ENCODE peak calls at places on chromosomes 4 and X, in six cellular contexts. One of them, this sample, is unnamed.

GRCh38 chr4:75502671-75503070 is 11.5 kb downstream of the RCHY1 start:
- DNase-seq in HuH-7.5: no peak
- DNase-seq in choroid plexus epithelial cell: no peak
- DNase-seq in spleen: no peak
- DNase-seq in stimulated activated CD4-positive, alpha-beta T cell treated with anti-CD3 and anti-CD28 coated beads, Interleukin-4, amount 100 ng/mL, for 1 hour: no peak
- DNase-seq in body of pancreas: no peak
- DNase-seq in this sample: no peak

GRCh38 chrX:103276581-103277002 is at the start of gene TCEAL5:
- DNase-seq in spleen: peak
- DNase-seq in body of pancreas: peak
- DNase-seq in stimulated activated CD4-positive, alpha-beta T cell treated with anti-CD3 and anti-CD28 coated beads, Interleukin-4, amount 100 ng/mL, for 1 hour: no peak
- DNase-seq in HuH-7.5: no peak
- DNase-seq in choroid plexus epithelial cell: no peak
- DNase-seq in this sample: no peak

GRCh38 chrX:109134777-109135176 is 347.1 kb downstream of the GUCY2F start:
- DNase-seq in HuH-7.5: no peak
- DNase-seq in stimulated activated CD4-positive, alpha-beta T cell treated with anti-CD3 and anti-CD28 coated beads, Interleukin-4, amount 100 ng/mL, for 1 hour: no peak
- DNase-seq in body of pancreas: no peak
- DNase-seq in choroid plexus epithelial cell: no peak
- DNase-seq in spleen: no peak
- DNase-seq in this sample: no peak

GRCh38 chrX:120120223-120120622 is 4.5 kb upstream of the RHOXF1 start:
- DNase-seq in stimulated activated CD4-positive, alpha-beta T cell treated with anti-CD3 and anti-CD28 coated beads, Interleukin-4, amount 100 ng/mL, for 1 hour: no peak
- DNase-seq in HuH-7.5: no peak
- DNase-seq in spleen: no peak
- DNase-seq in body of pancreas: no peak
- DNase-seq in choroid plexus epithelial cell: peak
- DNase-seq in this sample: no peak

GRCh38 chrX:13265549-13266132 is 54.2 kb downstream of the ATXN3L start:
- DNase-seq in spleen: no peak
- DNase-seq in body of pancreas: no peak
- DNase-seq in choroid plexus epithelial cell: no peak
- DNase-seq in stimulated activated CD4-positive, alpha-beta T cell treated with anti-CD3 and anti-CD28 coated beads, Interleukin-4, amount 100 ng/mL, for 1 hour: no peak
- DNase-seq in HuH-7.5: no peak
- DNase-seq in this sample: no peak

GRCh38 chr4:79042079-79042674 is 102.9 kb upstream of the PAQR3 start:
- DNase-seq in spleen: no peak
- DNase-seq in body of pancreas: no peak
- DNase-seq in HuH-7.5: no peak
- DNase-seq in choroid plexus epithelial cell: peak
- DNase-seq in stimulated activated CD4-positive, alpha-beta T cell treated with anti-CD3 and anti-CD28 coated beads, Interleukin-4, amount 100 ng/mL, for 1 hour: no peak
- DNase-seq in this sample: no peak

GRCh38 chrX:39855748-39856129 is 242.0 kb downstream of the BCOR start:
- DNase-seq in body of pancreas: no peak
- DNase-seq in stimulated activated CD4-positive, alpha-beta T cell treated with anti-CD3 and anti-CD28 coated beads, Interleukin-4, amount 100 ng/mL, for 1 hour: peak
- DNase-seq in spleen: no peak
- DNase-seq in choroid plexus epithelial cell: no peak
- DNase-seq in HuH-7.5: no peak
- DNase-seq in this sample: peak

GRCh38 chrX:12060489-12061260 is 77.6 kb upstream of the FRMPD4 start:
- DNase-seq in stimulated activated CD4-positive, alpha-beta T cell treated with anti-CD3 and anti-CD28 coated beads, Interleukin-4, amount 100 ng/mL, for 1 hour: no peak
- DNase-seq in body of pancreas: no peak
- DNase-seq in spleen: no peak
- DNase-seq in choroid plexus epithelial cell: no peak
- DNase-seq in HuH-7.5: no peak
- DNase-seq in this sample: no peak

GRCh38 chrX:114508836-114509235 is 75.0 kb upstream of the HTR2C start:
- DNase-seq in body of pancreas: no peak
- DNase-seq in HuH-7.5: no peak
- DNase-seq in spleen: no peak
- DNase-seq in stimulated activated CD4-positive, alpha-beta T cell treated with anti-CD3 and anti-CD28 coated beads, Interleukin-4, amount 100 ng/mL, for 1 hour: no peak
- DNase-seq in choroid plexus epithelial cell: no peak
- DNase-seq in this sample: no peak

GRCh38 chrX:107712231-107713204 is 63.1 kb downstream of the TSC22D3 start:
- DNase-seq in body of pancreas: no peak
- DNase-seq in spleen: peak
- DNase-seq in stimulated activated CD4-positive, alpha-beta T cell treated with anti-CD3 and anti-CD28 coated beads, Interleukin-4, amount 100 ng/mL, for 1 hour: no peak
- DNase-seq in HuH-7.5: no peak
- DNase-seq in choroid plexus epithelial cell: peak
- DNase-seq in this sample: no peak

GRCh38 chrX:103687696-103688191 is 1.2 kb upstream of the MORF4L2 start:
- DNase-seq in HuH-7.5: no peak
- DNase-seq in stimulated activated CD4-positive, alpha-beta T cell treated with anti-CD3 and anti-CD28 coated beads, Interleukin-4, amount 100 ng/mL, for 1 hour: peak
- DNase-seq in body of pancreas: peak
- DNase-seq in spleen: no peak
- DNase-seq in choroid plexus epithelial cell: peak
- DNase-seq in this sample: peak

GRCh38 chr4:38832206-38832605 is 24.4 kb downstream of the TLR6 start:
- DNase-seq in choroid plexus epithelial cell: no peak
- DNase-seq in stimulated activated CD4-positive, alpha-beta T cell treated with anti-CD3 and anti-CD28 coated beads, Interleukin-4, amount 100 ng/mL, for 1 hour: no peak
- DNase-seq in spleen: no peak
- DNase-seq in body of pancreas: no peak
- DNase-seq in HuH-7.5: no peak
- DNase-seq in this sample: no peak

GRCh38 chrX:120428309-120428708 is 40.8 kb downstream of the LAMP2 start:
- DNase-seq in spleen: no peak
- DNase-seq in HuH-7.5: no peak
- DNase-seq in stimulated activated CD4-positive, alpha-beta T cell treated with anti-CD3 and anti-CD28 coated beads, Interleukin-4, amount 100 ng/mL, for 1 hour: no peak
- DNase-seq in body of pancreas: no peak
- DNase-seq in choroid plexus epithelial cell: peak
- DNase-seq in this sample: no peak

GRCh38 chrX:135185795-135186443 is 14.7 kb upstream of the CT55 start:
- DNase-seq in spleen: no peak
- DNase-seq in HuH-7.5: peak
- DNase-seq in body of pancreas: peak
- DNase-seq in choroid plexus epithelial cell: peak
- DNase-seq in stimulated activated CD4-positive, alpha-beta T cell treated with anti-CD3 and anti-CD28 coated beads, Interleukin-4, amount 100 ng/mL, for 1 hour: peak
- DNase-seq in this sample: peak

GRCh38 chr4:48481581-48481980 is 1.6 kb upstream of the SLC10A4 start:
- DNase-seq in choroid plexus epithelial cell: no peak
- DNase-seq in stimulated activated CD4-positive, alpha-beta T cell treated with anti-CD3 and anti-CD28 coated beads, Interleukin-4, amount 100 ng/mL, for 1 hour: no peak
- DNase-seq in spleen: no peak
- DNase-seq in body of pancreas: no peak
- DNase-seq in HuH-7.5: no peak
- DNase-seq in this sample: no peak

GRCh38 chr4:118967393-118967792 is 78.7 kb downstream of the SYNPO2 start:
- DNase-seq in body of pancreas: no peak
- DNase-seq in choroid plexus epithelial cell: peak
- DNase-seq in spleen: no peak
- DNase-seq in stimulated activated CD4-positive, alpha-beta T cell treated with anti-CD3 and anti-CD28 coated beads, Interleukin-4, amount 100 ng/mL, for 1 hour: no peak
- DNase-seq in HuH-7.5: no peak
- DNase-seq in this sample: peak

GRCh38 chr4:138567696-138568095 is 325.5 kb upstream of the SLC7A11 start:
- DNase-seq in body of pancreas: no peak
- DNase-seq in choroid plexus epithelial cell: peak
- DNase-seq in stimulated activated CD4-positive, alpha-beta T cell treated with anti-CD3 and anti-CD28 coated beads, Interleukin-4, amount 100 ng/mL, for 1 hour: no peak
- DNase-seq in HuH-7.5: no peak
- DNase-seq in spleen: no peak
- DNase-seq in this sample: no peak

GRCh38 chr4:87258677-87259076 is 38.3 kb upstream of the KLHL8 start:
- DNase-seq in stimulated activated CD4-positive, alpha-beta T cell treated with anti-CD3 and anti-CD28 coated beads, Interleukin-4, amount 100 ng/mL, for 1 hour: no peak
- DNase-seq in body of pancreas: no peak
- DNase-seq in HuH-7.5: no peak
- DNase-seq in choroid plexus epithelial cell: no peak
- DNase-seq in spleen: no peak
- DNase-seq in this sample: no peak

GRCh38 chr4:147160908-147161513 is 215.3 kb upstream of the TTC29 start:
- DNase-seq in stimulated activated CD4-positive, alpha-beta T cell treated with anti-CD3 and anti-CD28 coated beads, Interleukin-4, amount 100 ng/mL, for 1 hour: no peak
- DNase-seq in choroid plexus epithelial cell: peak
- DNase-seq in HuH-7.5: peak
- DNase-seq in spleen: no peak
- DNase-seq in body of pancreas: peak
- DNase-seq in this sample: no peak

GRCh38 chrX:21666679-21667078 is 8.5 kb upstream of the KLHL34 start:
- DNase-seq in body of pancreas: no peak
- DNase-seq in choroid plexus epithelial cell: no peak
- DNase-seq in spleen: no peak
- DNase-seq in stimulated activated CD4-positive, alpha-beta T cell treated with anti-CD3 and anti-CD28 coated beads, Interleukin-4, amount 100 ng/mL, for 1 hour: no peak
- DNase-seq in HuH-7.5: no peak
- DNase-seq in this sample: no peak

GRCh38 chr4:88138561-88138960 is 19.9 kb downstream of the ABCG2 start:
- DNase-seq in HuH-7.5: no peak
- DNase-seq in stimulated activated CD4-positive, alpha-beta T cell treated with anti-CD3 and anti-CD28 coated beads, Interleukin-4, amount 100 ng/mL, for 1 hour: no peak
- DNase-seq in choroid plexus epithelial cell: peak
- DNase-seq in body of pancreas: no peak
- DNase-seq in spleen: no peak
- DNase-seq in this sample: peak

GRCh38 chrX:47608130-47608810 is 11.4 kb downstream of the SYN1 start:
- DNase-seq in choroid plexus epithelial cell: no peak
- DNase-seq in body of pancreas: no peak
- DNase-seq in spleen: no peak
- DNase-seq in HuH-7.5: no peak
- DNase-seq in stimulated activated CD4-positive, alpha-beta T cell treated with anti-CD3 and anti-CD28 coated beads, Interleukin-4, amount 100 ng/mL, for 1 hour: no peak
- DNase-seq in this sample: no peak

GRCh38 chrX:9785944-9786741 is at the start of gene SHROOM2:
- DNase-seq in spleen: peak
- DNase-seq in choroid plexus epithelial cell: no peak
- DNase-seq in HuH-7.5: peak
- DNase-seq in stimulated activated CD4-positive, alpha-beta T cell treated with anti-CD3 and anti-CD28 coated beads, Interleukin-4, amount 100 ng/mL, for 1 hour: no peak
- DNase-seq in body of pancreas: peak
- DNase-seq in this sample: no peak

GRCh38 chrX:42119076-42119475 is 195.7 kb upstream of the CASK start:
- DNase-seq in body of pancreas: no peak
- DNase-seq in HuH-7.5: no peak
- DNase-seq in stimulated activated CD4-positive, alpha-beta T cell treated with anti-CD3 and anti-CD28 coated beads, Interleukin-4, amount 100 ng/mL, for 1 hour: no peak
- DNase-seq in choroid plexus epithelial cell: peak
- DNase-seq in spleen: no peak
- DNase-seq in this sample: no peak

GRCh38 chr4:23888421-23889319 is 1.2 kb downstream of the PPARGC1A start:
- DNase-seq in choroid plexus epithelial cell: peak
- DNase-seq in HuH-7.5: no peak
- DNase-seq in body of pancreas: no peak
- DNase-seq in stimulated activated CD4-positive, alpha-beta T cell treated with anti-CD3 and anti-CD28 coated beads, Interleukin-4, amount 100 ng/mL, for 1 hour: no peak
- DNase-seq in spleen: no peak
- DNase-seq in this sample: no peak

GRCh38 chr4:53205970-53206369 is 159.9 kb downstream of the SCFD2 start:
- DNase-seq in body of pancreas: no peak
- DNase-seq in stimulated activated CD4-positive, alpha-beta T cell treated with anti-CD3 and anti-CD28 coated beads, Interleukin-4, amount 100 ng/mL, for 1 hour: no peak
- DNase-seq in spleen: no peak
- DNase-seq in choroid plexus epithelial cell: no peak
- DNase-seq in HuH-7.5: no peak
- DNase-seq in this sample: no peak

GRCh38 chr4:73653695-73654106 is 33.5 kb upstream of the RASSF6 start:
- DNase-seq in stimulated activated CD4-positive, alpha-beta T cell treated with anti-CD3 and anti-CD28 coated beads, Interleukin-4, amount 100 ng/mL, for 1 hour: no peak
- DNase-seq in spleen: no peak
- DNase-seq in choroid plexus epithelial cell: peak
- DNase-seq in body of pancreas: peak
- DNase-seq in HuH-7.5: peak
- DNase-seq in this sample: peak

GRCh38 chr4:77600521-77601451 is 4.8 kb upstream of the CXCL13 start:
- DNase-seq in choroid plexus epithelial cell: peak
- DNase-seq in spleen: no peak
- DNase-seq in stimulated activated CD4-positive, alpha-beta T cell treated with anti-CD3 and anti-CD28 coated beads, Interleukin-4, amount 100 ng/mL, for 1 hour: peak
- DNase-seq in HuH-7.5: peak
- DNase-seq in body of pancreas: peak
- DNase-seq in this sample: peak